ENCODE peak calls at places on chromosomes 16 and 17, in four cellular contexts. I is stimulated activated CD8-positive, alpha-beta memory T cell treated with anti-CD3 and anti-CD28 coated beads, Interleukin-15, amount 100 ng/mL, for 24 hours; J is EL; N is effector CD4-positive, alpha-beta T cell. D is an unnamed sample.

GRCh38 chr16:9647981-9648701 is 534.1 kb downstream of the GRIN2A start:
- DNase-seq in I (no peak), J (peak; percentile 30), N (no peak), D (no peak)

GRCh38 chr17:77848257-77848656 is 110.2 kb upstream of the TNRC6C start:
- DNase-seq in I (no peak), J (no peak), N (no peak), D (no peak)

GRCh38 chr17:37391146-37391545 is 15.4 kb downstream of the C17orf78 start:
- DNase-seq in I (no peak), J (peak; percentile 51), N (no peak), D (no peak)

GRCh38 chr17:67500677-67501300 is 123.7 kb downstream of the PITPNC1 start:
- DNase-seq in I (no peak), J (no peak), N (no peak), D (no peak)

GRCh38 chr16:70685061-70685937 is 554 bp downstream of the MTSS2 start:
- DNase-seq in I (no peak), J (no peak), N (no peak), D (no peak)

GRCh38 chr17:77882481-77883212 is 75.9 kb upstream of the TNRC6C start:
- DNase-seq in I (peak; percentile 33), J (peak; percentile 42), N (peak; percentile 89), D (peak; percentile 86)

GRCh38 chr16:66741971-66742396 is 9.4 kb downstream of the DYNC1LI2 start:
- DNase-seq in I (no peak), J (peak; percentile 50), N (no peak), D (no peak)

GRCh38 chr17:67648032-67648761 is 69.5 kb upstream of the NOL11 start:
- DNase-seq in I (no peak), J (no peak), N (no peak), D (no peak)

GRCh38 chr16:56576585-56577299 is 11.9 kb downstream of the MT4 start:
- DNase-seq in I (peak; percentile 75), J (peak; percentile 74), N (peak; percentile 86), D (peak; percentile 78)

GRCh38 chr16:50309527-50310307 is 43.4 kb downstream of the ADCY7 start:
- DNase-seq in I (no peak), J (no peak), N (no peak), D (no peak)

GRCh38 chr16:85555549-85556455 is 57.3 kb upstream of the GSE1 start:
- DNase-seq in I (no peak), J (peak; percentile 55), N (peak; percentile 12), D (no peak)

GRCh38 chr16:20899503-20900298 is 457 bp downstream of the DCUN1D3 start:
- DNase-seq in I (peak; percentile 3), J (peak; percentile 25), N (no peak), D (no peak)

GRCh38 chr17:41912925-41913324 is 5.8 kb downstream of the ACLY start:
- DNase-seq in I (no peak), J (no peak), N (no peak), D (no peak)